ENCODE peak calls at places on chromosomes 11 and 22, in nine cellular contexts. V is MV-4-11; D is stimulated activated CD8-positive, alpha-beta memory T cell treated with anti-CD3 and anti-CD28 coated beads, Interleukin-7, amount 100 ng/mL, for 1 hour; K is nephron progenitor cell; X is NCI-H1092 treated with DMSO at 0.1 percent for 48 hours; S is H54; B is EL; L is CD4-positive, alpha-beta T cell; F is fibroblast of lung. A is an unnamed sample.

GRCh38 chr11:15911377-15912044 is 444.8 kb downstream of the SOX6 start:
- DNase-seq in V (peak; percentile 46), D (no peak), K (no peak), X (peak; percentile 21), S (no peak), B (peak; percentile 28), L (no peak), F (no peak), A (no peak)

GRCh38 chr11:112859787-112860186 is 101.4 kb upstream of the NCAM1 start:
- DNase-seq in V (no peak), D (no peak), K (no peak), X (no peak), S (no peak), B (no peak), L (no peak), F (no peak), A (no peak)

GRCh38 chr11:75140269-75141138 is 10.4 kb upstream of the SLCO2B1 start:
- DNase-seq in V (no peak), D (peak; percentile 69), K (peak; percentile 81), X (peak; percentile 53), S (peak; percentile 61), B (peak; percentile 36), L (peak; percentile 72), F (peak; percentile 12), A (peak; percentile 62)

GRCh38 chr11:111776398-111777093 is 10.4 kb upstream of the PPP2R1B start:
- DNase-seq in V (no peak), D (no peak), K (no peak), X (no peak), S (no peak), B (no peak), L (no peak), F (no peak), A (no peak)

GRCh38 chr22:24049978-24050377 is 38.9 kb downstream of the CABIN1 start:
- DNase-seq in V (no peak), D (no peak), K (no peak), X (no peak), S (no peak), B (no peak), L (no peak), F (no peak), A (no peak)

GRCh38 chr22:46149493-46149997 is 781 bp upstream of the PPARA start:
- DNase-seq in V (no peak), D (no peak), K (peak; percentile 57), X (no peak), S (peak; percentile 29), B (no peak), L (peak; percentile 25), F (no peak), A (peak; percentile 49)

GRCh38 chr11:128713595-128713994 is 19.7 kb downstream of the FLI1 start:
- DNase-seq in V (peak; percentile 93), D (no peak), K (no peak), X (no peak), S (no peak), B (peak; percentile 73), L (no peak), F (peak; percentile 48), A (peak; percentile 87)

GRCh38 chr22:35739642-35740041 is 22.0 kb downstream of the APOL5 start:
- DNase-seq in V (no peak), D (no peak), K (no peak), X (no peak), S (no peak), B (peak; percentile 18), L (peak; percentile 3), F (no peak), A (no peak)